ENCODE peak calls at places on chromosome 3, in eight cellular contexts. U is cardiac muscle cell, G is astrocyte of the spinal cord, H is pancreas, M is mucosa of descending colon, V is HL-60, T is GM12865, X is astrocyte. I is an unnamed sample.

GRCh38 chr3:151439652-151440125 is 21.2 kb downstream of the IGSF10 start:
- DNase-seq in U (peak), M (no peak), V (peak), G (peak), X (peak), H (no peak), T (peak), I (peak)

GRCh38 chr3:98954806-98955205 is 53.3 kb upstream of the DCBLD2 start:
- DNase-seq in U (no peak), X (peak), G (no peak), V (no peak), H (no peak), M (no peak), T (no peak), I (no peak)

GRCh38 chr3:170483485-170484262 is 65.0 kb downstream of the CLDN11 start:
- DNase-seq in X (no peak), T (no peak), H (no peak), M (no peak), G (no peak), U (no peak), V (no peak), I (no peak)

GRCh38 chr3:40024526-40024925 is 215.1 kb downstream of the MYRIP start:
- DNase-seq in X (no peak), G (no peak), U (no peak), T (no peak), H (no peak), M (no peak), V (no peak), I (no peak)

GRCh38 chr3:197201840-197202452 is 96.5 kb downstream of the DLG1 start:
- DNase-seq in M (no peak), X (no peak), V (no peak), U (no peak), T (no peak), G (no peak), H (no peak), I (no peak)

GRCh38 chr3:148089171-148089570 is 608.5 kb upstream of the AGTR1 start:
- DNase-seq in X (no peak), U (no peak), G (no peak), V (no peak), T (no peak), H (no peak), M (no peak), I (no peak)

GRCh38 chr3:41198526-41198925 is 779 bp upstream of the CTNNB1 start:
- DNase-seq in U (peak), H (peak), M (peak), X (peak), G (peak), T (peak), V (no peak), I (no peak)

GRCh38 chr3:30544811-30545210 is 61.6 kb upstream of the TGFBR2 start:
- DNase-seq in U (peak), H (no peak), M (no peak), V (no peak), X (peak), G (peak), T (no peak), I (peak)

GRCh38 chr3:30083315-30083714 is 523.1 kb upstream of the TGFBR2 start:
- DNase-seq in T (no peak), U (no peak), G (no peak), X (no peak), V (no peak), H (no peak), M (no peak), I (no peak)

GRCh38 chr3:139202226-139202958 is 141.4 kb upstream of the MRPS22 start:
- DNase-seq in V (no peak), M (peak), H (no peak), G (no peak), U (no peak), X (no peak), T (peak), I (no peak)

GRCh38 chr3:73432021-73432722 is 192.6 kb downstream of the PDZRN3 start:
- DNase-seq in M (no peak), X (peak), H (no peak), V (no peak), T (peak), G (peak), U (peak), I (peak)

GRCh38 chr3:129061888-129062834 is 1.6 kb downstream of the GP9 start:
- DNase-seq in H (no peak), X (no peak), G (no peak), T (no peak), U (no peak), M (no peak), V (no peak), I (no peak)

GRCh38 chr3:145807990-145808389 is 353.0 kb downstream of the PLOD2 start:
- DNase-seq in M (no peak), T (peak), H (no peak), V (no peak), G (peak), X (peak), U (peak), I (peak)

GRCh38 chr3:153438275-153438674 is 276.2 kb downstream of the RAP2B start:
- DNase-seq in H (no peak), T (no peak), U (no peak), V (no peak), G (no peak), X (no peak), M (no peak), I (no peak)

GRCh38 chr3:29324180-29324651 is 43.3 kb downstream of the RBMS3 start:
- DNase-seq in T (peak), U (peak), X (peak), G (peak), M (peak), V (no peak), H (no peak), I (peak)

GRCh38 chr3:87336761-87337160 is 60.4 kb upstream of the POU1F1 start:
- DNase-seq in M (no peak), V (no peak), X (no peak), U (no peak), H (no peak), T (no peak), G (no peak), I (no peak)

GRCh38 chr3:112009670-112010069 is 10.9 kb downstream of the TAGLN3 start:
- DNase-seq in H (no peak), X (no peak), U (no peak), V (no peak), M (no peak), T (no peak), G (no peak), I (no peak)

GRCh38 chr3:105448338-105448982 is 81.8 kb downstream of the ALCAM start:
- DNase-seq in V (no peak), G (peak), M (no peak), H (no peak), U (peak), X (peak), T (no peak), I (no peak)

GRCh38 chr3:28575100-28575747 is 226.6 kb upstream of the AZI2 start:
- DNase-seq in V (no peak), X (peak), G (no peak), U (peak), H (peak), T (no peak), M (no peak), I (no peak)

GRCh38 chr3:44865272-44866005 is 3.7 kb downstream of the TMEM42 start:
- DNase-seq in G (peak), H (no peak), M (no peak), V (no peak), X (no peak), U (no peak), T (no peak), I (no peak)

GRCh38 chr3:126442099-126442848 is 33.4 kb downstream of the ZXDC start:
- DNase-seq in T (no peak), U (peak), X (no peak), G (no peak), M (no peak), V (no peak), H (no peak), I (no peak)

GRCh38 chr3:139434764-139435291 is 41.5 kb downstream of the RBP2 start:
- DNase-seq in M (peak), V (peak), U (peak), X (no peak), T (no peak), H (no peak), G (no peak), I (peak)

GRCh38 chr3:197305854-197306253 is 7.4 kb upstream of the DLG1 start:
- DNase-seq in X (peak), U (peak), H (no peak), V (no peak), G (peak), M (no peak), T (peak), I (peak)

GRCh38 chr3:197748597-197749314 is 927 bp upstream of the FYTTD1 start:
- DNase-seq in V (no peak), G (peak), H (no peak), T (no peak), M (no peak), X (peak), U (peak), I (peak)

GRCh38 chr3:30421261-30421660 is 185.1 kb upstream of the TGFBR2 start:
- DNase-seq in M (no peak), T (no peak), X (peak), V (peak), H (no peak), U (peak), G (peak), I (peak)

GRCh38 chr3:172892158-172892557 is 141.6 kb downstream of the ECT2 start:
- DNase-seq in H (no peak), V (no peak), M (no peak), T (no peak), X (peak), G (peak), U (peak), I (peak)

GRCh38 chr3:42526616-42527367 is 24.3 kb downstream of the VIPR1 start:
- DNase-seq in V (no peak), X (no peak), G (no peak), M (no peak), T (no peak), H (no peak), U (no peak), I (no peak)

GRCh38 chr3:143439785-143440184 is 320.2 kb downstream of the CHST2 start:
- DNase-seq in V (no peak), H (no peak), G (no peak), T (no peak), X (no peak), U (no peak), M (no peak), I (peak)

GRCh38 chr3:126136428-126137220 is 43.8 kb downstream of the ALDH1L1 start:
- DNase-seq in M (peak), H (no peak), X (no peak), G (no peak), U (no peak), V (no peak), T (no peak), I (no peak)

GRCh38 chr3:132348531-132348930 is 31.3 kb downstream of the ACP3 start:
- DNase-seq in V (no peak), M (no peak), G (no peak), H (no peak), T (no peak), U (no peak), X (no peak), I (no peak)

GRCh38 chr3:23365066-23365465 is 161.9 kb downstream of the UBE2E2 start:
- DNase-seq in U (no peak), M (no peak), G (no peak), V (no peak), H (no peak), T (no peak), X (no peak), I (no peak)

DNA sequence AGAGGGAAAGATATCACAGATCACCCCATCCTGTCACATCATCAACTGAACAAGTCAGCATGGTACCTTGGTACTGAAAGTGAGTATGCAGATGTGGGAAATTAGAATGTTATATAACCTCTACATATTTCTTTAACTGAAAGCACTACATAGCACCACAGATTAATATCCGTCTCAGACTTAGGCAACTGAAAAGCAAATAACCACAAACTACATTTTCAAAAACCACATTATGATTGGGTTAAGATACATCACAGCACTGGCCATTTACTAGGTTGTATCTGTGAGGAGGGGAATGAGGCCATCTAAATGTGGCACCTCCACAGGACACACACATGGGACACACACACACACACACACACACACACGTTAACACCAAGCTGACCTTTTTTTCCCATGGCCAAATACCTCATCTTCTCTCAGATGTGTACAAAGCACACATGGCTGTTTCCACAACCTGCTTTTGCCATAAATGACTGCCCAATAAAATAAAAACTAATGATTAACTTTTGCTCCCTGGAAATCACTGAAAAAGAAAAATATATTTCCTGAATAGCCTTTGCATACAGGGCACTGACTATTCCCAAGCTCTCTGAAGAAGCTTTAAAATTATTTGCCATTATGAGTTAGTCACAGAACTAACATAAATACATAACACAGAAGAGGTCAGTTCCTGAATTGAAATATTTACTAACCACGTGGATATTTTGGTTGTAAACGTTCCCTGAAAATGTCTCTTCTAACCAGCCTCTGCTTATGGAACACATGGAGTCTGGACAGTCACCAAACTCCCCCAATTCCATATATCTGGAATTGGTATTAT is 60.1 kb downstream of the SUMF1 start:
- DNase-seq in H (no peak), X (peak), U (no peak), V (no peak), T (peak), G (peak), M (no peak), I (no peak)
- H3K4me3 ChIP-seq in H (no peak), X (no peak), U (no peak), V (no peak), T (no peak), G (no peak), M (no peak), I (no peak)

DNA sequence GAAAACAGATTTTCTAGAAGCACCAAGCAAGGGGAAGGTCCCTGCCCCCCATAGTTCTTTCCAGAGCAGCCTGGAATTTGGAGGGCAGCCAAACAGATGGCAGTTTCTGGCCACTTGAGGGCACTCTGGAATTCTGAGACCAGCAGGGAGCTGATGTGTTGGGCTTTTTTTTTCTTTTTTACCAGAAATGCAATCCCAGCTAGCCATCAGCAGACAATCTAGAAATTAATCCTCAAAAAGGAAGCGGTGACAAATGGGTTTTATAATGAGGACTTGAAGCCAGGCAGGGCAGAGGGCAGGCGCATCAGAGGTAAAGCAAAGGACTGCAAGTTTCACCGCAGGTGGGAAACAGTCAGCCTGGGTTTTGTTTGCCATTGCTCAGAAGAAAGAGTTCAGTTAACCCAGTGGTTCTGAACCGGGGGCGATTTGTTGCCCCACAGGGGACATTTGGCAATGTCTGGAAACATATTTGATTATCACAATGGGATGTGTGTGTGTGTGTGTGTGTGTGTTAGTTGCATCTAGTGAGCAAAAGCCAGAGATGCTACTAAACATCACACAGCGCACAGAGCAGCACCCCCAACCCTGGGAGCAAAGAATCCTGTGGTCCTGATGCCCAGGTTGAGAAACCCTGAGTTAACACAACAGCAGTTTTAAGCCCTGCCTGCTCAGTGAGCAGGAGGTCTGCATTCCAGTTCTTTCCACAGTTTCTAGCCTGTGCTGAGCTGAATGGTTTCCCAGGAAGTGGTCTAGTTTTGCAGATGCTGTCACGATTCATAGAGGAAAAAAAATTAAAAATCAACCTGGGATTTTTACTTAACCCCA is 170.8 kb upstream of the PROK2 start:
- DNase-seq in G (peak), H (peak), U (peak), X (peak), M (peak), V (no peak), T (peak), I (peak)
- TF ChIP-seq CTCF in G (peak), H (peak), U (peak), X (peak), M (peak), V (peak), T (peak), I (peak)

GRCh38 chr3:184603156-184604030 is 41.8 kb downstream of the EPHB3 start:
- DNase-seq in G (no peak), V (no peak), H (no peak), X (peak), T (no peak), U (peak), M (no peak), I (no peak)
- H3K4me3 ChIP-seq in G (no peak), V (no peak), H (peak), X (no peak), T (no peak), U (peak), M (no peak), I (no peak)

GRCh38 chr3:150084128-150084527 is 113.4 kb upstream of the PFN2 start:
- DNase-seq in M (no peak), V (no peak), U (no peak), H (no peak), G (no peak), T (no peak), X (no peak), I (no peak)
- TF ChIP-seq CTCF in M (no peak), V (no peak), U (no peak), H (no peak), G (no peak), T (no peak), X (no peak), I (no peak)

I was measured in fibroblast of villous mesenchyme.